ENCODE peak calls at places on chromosomes 16 and 17, in ten cellular contexts. A, H, L, O, Z, U, F, Q, J and C are unnamed samples.

GRCh38 chr17:45018514-45019176 is 32.8 kb downstream of the DCAKD start:
- DNase-seq in L (no peak), A (no peak), Z (no peak), H (peak), J (no peak), U (no peak), F (no peak), Q (no peak), O (peak), C (no peak)

GRCh38 chr16:87406495-87407088 is 14.5 kb downstream of the MAP1LC3B start:
- DNase-seq in Z (no peak), J (no peak), U (peak), A (no peak), L (peak), F (peak), Q (no peak), H (no peak), O (no peak), C (no peak)

GRCh38 chr16:88790312-88791150 is 5.5 kb upstream of the PIEZO1 start:
- DNase-seq in A (peak), Q (no peak), F (peak), J (no peak), U (no peak), O (peak), Z (peak), L (no peak), H (no peak), C (peak)

GRCh38 chr17:78374631-78375274 is 3.7 kb upstream of the PGS1 start:
- DNase-seq in F (no peak), A (no peak), O (no peak), L (no peak), J (no peak), U (no peak), Q (peak), H (no peak), Z (peak), C (no peak)

GRCh38 chr17:63930951-63931575 is 1.1 kb downstream of the CD79B start:
- DNase-seq in U (peak), F (peak), H (peak), Q (no peak), A (peak), Z (peak), J (no peak), O (peak), L (peak), C (peak)

GRCh38 chr16:21574372-21574771 is 25.0 kb upstream of the METTL9 start:
- DNase-seq in O (no peak), Z (no peak), J (no peak), L (no peak), F (no peak), U (no peak), A (peak), H (no peak), Q (no peak), C (no peak)

GRCh38 chr17:43598359-43599045 is 52.4 kb upstream of the ETV4 start:
- DNase-seq in O (no peak), A (no peak), Z (no peak), U (no peak), F (no peak), J (no peak), H (no peak), L (no peak), Q (peak), C (no peak)

GRCh38 chr16:85673529-85674417 is 15.0 kb downstream of the GINS2 start:
- DNase-seq in F (peak), A (peak), Q (peak), Z (no peak), U (no peak), J (peak), H (peak), O (no peak), L (no peak), C (no peak)

GRCh38 chr17:56034120-56034757 is 119.0 kb upstream of the ANKFN1 start:
- DNase-seq in U (no peak), H (no peak), F (no peak), J (no peak), Z (no peak), O (no peak), L (no peak), Q (no peak), A (no peak), C (no peak)

GRCh38 chr16:66603537-66604375 is 748 bp upstream of the CMTM3 start:
- DNase-seq in O (peak), U (peak), Z (peak), J (peak), L (no peak), H (peak), A (peak), F (peak), Q (peak), C (peak)

GRCh38 chr17:80375186-80375585 is 39.8 kb upstream of the ENDOV start:
- DNase-seq in U (peak), L (no peak), A (no peak), Q (no peak), O (no peak), J (no peak), Z (no peak), F (no peak), H (no peak), C (no peak)

GRCh38 chr16:48734220-48734619 is 124.2 kb upstream of the N4BP1 start:
- DNase-seq in Z (no peak), L (no peak), J (no peak), Q (no peak), F (no peak), A (no peak), O (no peak), H (no peak), U (no peak), C (no peak)

GRCh38 chr17:40362696-40363479 is 1.6 kb downstream of the GJD3 start:
- DNase-seq in Q (peak), L (no peak), U (peak), A (peak), H (peak), Z (peak), J (no peak), O (peak), F (peak), C (peak)

GRCh38 chr16:1343428-1344242 is 8.0 kb downstream of the TSR3 start:
- DNase-seq in O (no peak), Q (no peak), F (no peak), L (no peak), H (no peak), A (no peak), J (no peak), Z (no peak), U (no peak), C (no peak)

GRCh38 chr16:24073321-24073720 is 182.8 kb upstream of the CACNG3 start:
- DNase-seq in J (no peak), Q (no peak), Z (no peak), F (no peak), H (no peak), L (no peak), O (no peak), U (no peak), A (no peak), C (no peak)

GRCh38 chr16:13811834-13812233 is 108.1 kb upstream of the ERCC4 start:
- DNase-seq in O (no peak), J (no peak), A (no peak), Z (no peak), H (no peak), L (no peak), U (no peak), Q (no peak), F (no peak), C (no peak)

GRCh38 chr17:39688475-39688835 is 598 bp upstream of the PGAP3 start:
- DNase-seq in F (no peak), Q (peak), A (no peak), J (no peak), O (no peak), L (no peak), H (no peak), U (no peak), Z (peak), C (no peak)

GRCh38 chr16:4323845-4324478 is 8.1 kb downstream of the GLIS2 start:
- DNase-seq in Q (no peak), F (no peak), L (no peak), H (peak), Z (peak), A (peak), J (no peak), O (peak), U (peak), C (no peak)

GRCh38 chr17:57834146-57834741 is 15.6 kb downstream of the MRPS23 start:
- DNase-seq in U (peak), H (peak), Z (peak), F (no peak), J (peak), A (peak), Q (no peak), O (no peak), L (no peak), C (no peak)

GRCh38 chr17:57832711-57833596 is 16.9 kb downstream of the MRPS23 start:
- DNase-seq in U (peak), A (peak), H (peak), F (peak), L (peak), Z (peak), O (peak), J (peak), Q (peak), C (peak)

GRCh38 chr17:57835333-57835900 is 14.4 kb downstream of the MRPS23 start:
- DNase-seq in F (no peak), J (no peak), L (no peak), A (no peak), H (no peak), U (no peak), O (no peak), Z (no peak), Q (no peak), C (no peak)

GRCh38 chr17:57832299-57832698 is 17.5 kb downstream of the MRPS23 start:
- DNase-seq in Z (no peak), J (no peak), Q (no peak), U (no peak), A (no peak), L (no peak), F (no peak), H (no peak), O (no peak), C (no peak)

DNA sequence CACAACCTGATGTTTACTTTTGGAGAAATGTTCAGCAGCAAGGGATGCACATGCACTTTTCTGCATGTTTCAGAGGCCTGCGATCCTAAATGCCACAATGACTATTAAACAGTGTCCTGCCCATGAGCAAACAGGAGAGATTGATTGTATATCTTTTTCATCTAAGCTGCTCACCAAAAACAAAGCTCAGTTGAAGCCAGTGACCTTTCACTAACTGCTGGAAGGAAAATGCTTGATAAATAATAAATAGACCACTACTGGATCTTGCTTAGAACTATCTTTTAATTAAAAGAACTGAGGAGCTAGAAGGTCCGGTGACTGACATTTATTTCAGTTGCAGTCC is 16.3 kb downstream of the MRPS23 start:
- DNase-seq in Z (no peak), J (no peak), F (no peak), U (no peak), A (no peak), H (no peak), O (no peak), Q (no peak), L (no peak), C (no peak)
- H3K27ac ChIP-seq in Z (no peak), J (peak), F (peak), U (peak), A (peak), H (no peak), O (no peak), Q (no peak), L (no peak), C (no peak)

GRCh38 chr17:59964455-59965328 is at the start of gene RNFT1:
- DNase-seq in J (peak), L (peak), Q (peak), U (peak), A (peak), O (peak), Z (peak), F (peak), H (peak), C (peak)
- TF ChIP-seq POLR2AphosphoS5 in J (peak), L (no peak), Q (peak), U (peak), A (peak), O (peak), Z (no peak), F (peak), H (peak), C (peak)

GRCh38 chr16:70418993-70419318 is 19.9 kb downstream of the ST3GAL2 start:
- DNase-seq in H (no peak), F (no peak), O (no peak), J (no peak), Q (no peak), A (no peak), U (no peak), L (no peak), Z (no peak), C (no peak)

GRCh38 chr16:70417661-70418060 is 21.2 kb downstream of the ST3GAL2 start:
- DNase-seq in O (no peak), U (no peak), Z (no peak), A (no peak), Q (no peak), J (no peak), L (no peak), F (no peak), H (no peak), C (no peak)

GRCh38 chr16:70419384-70420327 is 19.2 kb downstream of the ST3GAL2 start:
- DNase-seq in O (no peak), F (no peak), Z (no peak), L (no peak), U (no peak), H (no peak), J (no peak), Q (no peak), A (no peak), C (peak)

GRCh38 chr16:70416748-70417616 is 21.9 kb downstream of the ST3GAL2 start:
- DNase-seq in L (no peak), A (no peak), H (no peak), O (peak), U (no peak), J (no peak), Q (no peak), Z (no peak), F (no peak), C (no peak)

GRCh38 chr16:70418274-70418992 is 20.5 kb downstream of the ST3GAL2 start:
- DNase-seq in Z (no peak), Q (no peak), H (no peak), L (no peak), J (no peak), A (no peak), O (no peak), U (no peak), F (no peak), C (no peak)
- H3K27ac ChIP-seq in Z (no peak), Q (no peak), H (no peak), L (no peak), J (no peak), A (no peak), O (no peak), U (no peak), F (peak), C (no peak)

DNA sequence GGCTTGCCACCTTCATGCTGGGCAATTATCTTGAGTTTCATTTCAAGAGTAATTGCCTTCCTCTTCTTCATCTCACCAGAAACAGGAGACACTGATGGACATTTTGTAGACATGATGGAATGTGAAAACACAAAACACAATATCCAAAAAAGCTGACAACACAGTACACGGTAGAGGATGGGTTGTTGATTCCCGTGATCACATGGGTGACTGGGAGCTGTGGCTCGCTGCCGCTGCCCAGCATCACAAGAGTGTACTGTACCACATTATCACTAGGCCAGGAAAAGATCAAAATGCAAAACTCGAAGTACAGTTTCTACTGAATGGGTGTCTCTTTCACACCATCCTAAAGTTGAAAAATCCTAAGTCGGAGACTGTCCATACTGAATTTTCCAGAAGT is 7.4 kb downstream of the PTRH2 start:
- DNase-seq in U (no peak), A (no peak), Z (no peak), Q (no peak), O (no peak), J (no peak), F (no peak), L (no peak), H (no peak), C (no peak)
- TF ChIP-seq POLR2AphosphoS5 in U (no peak), A (no peak), Z (no peak), Q (no peak), O (no peak), J (no peak), F (no peak), L (no peak), H (no peak), C (no peak)

DNA sequence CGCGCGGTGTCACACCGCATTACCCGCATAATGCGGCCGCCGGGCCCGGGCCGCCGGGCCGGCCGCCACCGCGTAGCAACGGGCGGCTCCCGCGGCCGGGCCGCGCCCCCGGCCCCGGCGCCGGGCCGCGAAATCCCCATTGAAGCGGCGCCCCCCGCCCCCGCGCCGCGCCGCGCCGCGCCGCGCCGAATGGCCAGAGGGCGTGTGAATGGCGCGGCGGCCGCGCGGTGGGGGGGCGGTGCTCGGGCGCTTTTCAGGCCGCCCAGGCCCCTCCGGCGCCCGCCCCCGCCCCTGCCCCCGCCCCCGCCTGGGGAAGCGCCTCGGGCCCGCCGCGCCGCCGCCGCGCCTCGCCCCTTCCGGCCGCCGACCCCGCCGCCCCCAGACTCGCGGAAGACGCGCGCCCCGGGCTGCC is 46.9 kb downstream of the WNT3 start:
- DNase-seq in Z (no peak), F (no peak), Q (no peak), A (peak), O (peak), J (no peak), L (no peak), U (no peak), H (peak), C (no peak)
- H3K27ac ChIP-seq in Z (no peak), F (no peak), Q (no peak), A (peak), O (peak), J (no peak), L (peak), U (peak), H (no peak), C (no peak)

DNA sequence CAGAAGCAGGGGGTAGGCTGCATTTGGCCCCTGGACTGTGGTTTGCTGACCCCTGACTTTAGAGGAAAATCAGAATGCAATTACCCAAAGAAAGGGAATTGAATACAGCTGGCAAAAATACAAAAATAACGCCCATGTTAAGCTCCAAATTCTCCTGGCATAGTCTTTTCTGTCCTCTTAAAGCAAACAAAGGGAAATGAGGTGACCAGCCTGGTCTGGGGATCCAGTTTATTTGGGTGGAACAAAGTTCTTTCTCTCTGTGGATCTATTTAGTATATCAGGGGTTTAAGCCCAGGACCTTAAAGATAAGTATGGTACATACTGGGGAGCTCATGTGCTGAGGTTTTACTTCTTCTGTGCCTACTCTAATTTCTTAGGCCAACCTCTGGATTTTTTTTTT is 23.5 kb downstream of the DNAJA2 start:
- DNase-seq in J (no peak), Q (no peak), U (no peak), Z (no peak), A (no peak), F (no peak), L (no peak), H (no peak), O (no peak), C (no peak)
- TF ChIP-seq POLR2AphosphoS5 in J (no peak), Q (no peak), U (no peak), Z (no peak), A (no peak), F (no peak), L (no peak), H (no peak), O (no peak), C (no peak)

GRCh38 chr17:35577826-35578194 is 561 bp downstream of the PEX12 start:
- DNase-seq in O (peak), A (no peak), Z (no peak), J (no peak), U (no peak), Q (no peak), H (peak), L (no peak), F (no peak), C (no peak)
- H3K27ac ChIP-seq in O (peak), A (peak), Z (no peak), J (peak), U (peak), Q (no peak), H (peak), L (peak), F (peak), C (peak)

GRCh38 chr17:82674656-82675475 is 23.6 kb downstream of the RAB40B start:
- DNase-seq in L (no peak), J (no peak), U (no peak), A (no peak), H (no peak), Z (no peak), Q (no peak), F (no peak), O (no peak), C (no peak)
- TF ChIP-seq POLR2AphosphoS5 in L (no peak), J (no peak), U (no peak), A (no peak), H (no peak), Z (no peak), Q (no peak), F (no peak), O (no peak), C (no peak)

GRCh38 chr17:75647921-75648320 is 14.7 kb downstream of the SMIM5 start:
- DNase-seq in H (no peak), U (no peak), F (no peak), J (no peak), Z (no peak), A (no peak), L (no peak), O (no peak), Q (no peak), C (no peak)
- H3K27ac ChIP-seq in H (no peak), U (no peak), F (no peak), J (no peak), Z (no peak), A (peak), L (no peak), O (no peak), Q (no peak), C (no peak)